ENCODE peak calls at places on chromosomes 4 and X, in five cellular contexts. One of them, this sample, is unnamed. For H3K27me3, the result is how much of the 10 kb centered on the place peaks cover.

GRCh38 chrX:114611018-114611619 is 27.2 kb downstream of the HTR2C start:
- DNase-seq in Peyer's patch: peak
- DNase-seq in hepatocyte: peak
- DNase-seq in GM23248: peak
- DNase-seq in heart left ventricle: no peak
- DNase-seq in this sample: no peak

GRCh38 chrX:130778773-130779172 is 124.2 kb downstream of the ENOX2 start:
- DNase-seq in Peyer's patch: no peak
- DNase-seq in hepatocyte: no peak
- DNase-seq in GM23248: peak
- DNase-seq in heart left ventricle: no peak
- DNase-seq in this sample: no peak

GRCh38 chr4:154364012-154364863 is 127.4 kb downstream of the DCHS2 start:
- DNase-seq in Peyer's patch: no peak
- DNase-seq in hepatocyte: no peak
- DNase-seq in GM23248: no peak
- DNase-seq in heart left ventricle: no peak
- DNase-seq in this sample: no peak

GRCh38 chr4:4912155-4912554 is 52.7 kb downstream of the MSX1 start:
- DNase-seq in Peyer's patch: no peak
- DNase-seq in hepatocyte: no peak
- DNase-seq in GM23248: peak
- DNase-seq in heart left ventricle: no peak
- DNase-seq in this sample: no peak

GRCh38 chrX:40278340-40279090 is 180.8 kb upstream of the BCOR start:
- DNase-seq in Peyer's patch: peak
- DNase-seq in hepatocyte: peak
- DNase-seq in GM23248: no peak
- DNase-seq in heart left ventricle: no peak
- DNase-seq in this sample: no peak

GRCh38 chr4:143404555-143404954 is 67.9 kb downstream of the GAB1 start:
- DNase-seq in Peyer's patch: no peak
- DNase-seq in hepatocyte: no peak
- DNase-seq in GM23248: no peak
- DNase-seq in heart left ventricle: no peak
- DNase-seq in this sample: no peak

GRCh38 chrX:151393514-151393913 is 3.5 kb upstream of the VMA21 start:
- DNase-seq in Peyer's patch: peak
- DNase-seq in hepatocyte: no peak
- DNase-seq in GM23248: no peak
- DNase-seq in heart left ventricle: no peak
- DNase-seq in this sample: no peak

GRCh38 chrX:261167-261857 is 19.9 kb upstream of the PLCXD1 start:
- DNase-seq in Peyer's patch: peak
- DNase-seq in hepatocyte: peak
- DNase-seq in GM23248: no peak
- DNase-seq in heart left ventricle: no peak
- DNase-seq in this sample: no peak

GRCh38 chrX:7083468-7084396 is 63.8 kb upstream of the STS start:
- DNase-seq in Peyer's patch: peak
- DNase-seq in hepatocyte: no peak
- DNase-seq in GM23248: peak
- DNase-seq in heart left ventricle: no peak
- DNase-seq in this sample: no peak

GRCh38 chr4:123315617-123316016 is 81.0 kb upstream of the SPRY1 start:
- DNase-seq in Peyer's patch: no peak
- DNase-seq in hepatocyte: no peak
- DNase-seq in GM23248: no peak
- DNase-seq in heart left ventricle: no peak
- DNase-seq in this sample: no peak

GRCh38 chrX:78024349-78025108 is 55.1 kb upstream of the PGAM4 start:
- DNase-seq in Peyer's patch: peak
- DNase-seq in hepatocyte: peak
- DNase-seq in GM23248: peak
- DNase-seq in heart left ventricle: no peak
- DNase-seq in this sample: no peak

GRCh38 chr4:138772366-138772765 is 243.2 kb upstream of the NOCT start:
- DNase-seq in Peyer's patch: no peak
- DNase-seq in hepatocyte: no peak
- DNase-seq in GM23248: no peak
- DNase-seq in heart left ventricle: no peak
- DNase-seq in this sample: no peak

GRCh38 chr4:125787707-125788106 is 473.0 kb downstream of the FAT4 start:
- DNase-seq in Peyer's patch: no peak
- DNase-seq in hepatocyte: no peak
- DNase-seq in GM23248: no peak
- DNase-seq in heart left ventricle: no peak
- DNase-seq in this sample: no peak

GRCh38 chrX:19860571-19860970 is 26.8 kb downstream of the SH3KBP1 start:
- DNase-seq in Peyer's patch: no peak
- DNase-seq in hepatocyte: no peak
- DNase-seq in GM23248: no peak
- DNase-seq in heart left ventricle: no peak
- DNase-seq in this sample: no peak

GRCh38 chr4:31458813-31459212 is 738.6 kb downstream of the PCDH7 start:
- DNase-seq in Peyer's patch: no peak
- DNase-seq in hepatocyte: no peak
- DNase-seq in GM23248: no peak
- DNase-seq in heart left ventricle: no peak
- DNase-seq in this sample: no peak

GRCh38 chrX:34338046-34338445 is 205.9 kb upstream of the FAM47A start:
- DNase-seq in Peyer's patch: no peak
- DNase-seq in hepatocyte: no peak
- DNase-seq in GM23248: no peak
- DNase-seq in heart left ventricle: no peak
- DNase-seq in this sample: no peak

GRCh38 chrX:34341258-34341657 is 209.1 kb upstream of the FAM47A start:
- DNase-seq in Peyer's patch: no peak
- DNase-seq in hepatocyte: peak
- DNase-seq in GM23248: no peak
- DNase-seq in heart left ventricle: no peak
- DNase-seq in this sample: no peak

GRCh38 chrX:34343001-34343400 is 210.9 kb upstream of the FAM47A start:
- DNase-seq in Peyer's patch: no peak
- DNase-seq in hepatocyte: no peak
- DNase-seq in GM23248: no peak
- DNase-seq in heart left ventricle: no peak
- DNase-seq in this sample: no peak

GRCh38 chrX:34341814-34342213 is 209.7 kb upstream of the FAM47A start:
- DNase-seq in Peyer's patch: no peak
- DNase-seq in hepatocyte: no peak
- DNase-seq in GM23248: no peak
- DNase-seq in heart left ventricle: no peak
- DNase-seq in this sample: no peak
- H3K27me3 ChIP-seq in Peyer's patch: under half
- H3K27me3 ChIP-seq in hepatocyte: under half
- H3K27me3 ChIP-seq in GM23248: under half
- H3K27me3 ChIP-seq in heart left ventricle: under half
- H3K27me3 ChIP-seq in this sample: under half

GRCh38 chrX:153764786-153765137 is 713 bp downstream of the PLXNB3 start:
- DNase-seq in Peyer's patch: no peak
- DNase-seq in hepatocyte: no peak
- DNase-seq in GM23248: no peak
- DNase-seq in heart left ventricle: no peak
- DNase-seq in this sample: no peak
- H3K4me3 ChIP-seq in Peyer's patch: no peak
- H3K4me3 ChIP-seq in hepatocyte: no peak
- H3K4me3 ChIP-seq in GM23248: peak
- H3K4me3 ChIP-seq in heart left ventricle: no peak
- H3K4me3 ChIP-seq in this sample: peak

GRCh38 chrX:135170468-135170867 is 730 bp downstream of the CT55 start:
- DNase-seq in Peyer's patch: no peak
- DNase-seq in hepatocyte: no peak
- DNase-seq in GM23248: no peak
- DNase-seq in heart left ventricle: no peak
- DNase-seq in this sample: no peak
- H3K27me3 ChIP-seq in Peyer's patch: under half
- H3K27me3 ChIP-seq in hepatocyte: under half
- H3K27me3 ChIP-seq in GM23248: under half
- H3K27me3 ChIP-seq in heart left ventricle: under half
- H3K27me3 ChIP-seq in this sample: under half

GRCh38 chrX:45187731-45188130 is 12.9 kb downstream of the DIPK2B start:
- DNase-seq in Peyer's patch: no peak
- DNase-seq in hepatocyte: no peak
- DNase-seq in GM23248: peak
- DNase-seq in heart left ventricle: no peak
- DNase-seq in this sample: no peak
- H3K4me3 ChIP-seq in Peyer's patch: peak
- H3K4me3 ChIP-seq in hepatocyte: no peak
- H3K4me3 ChIP-seq in GM23248: peak
- H3K4me3 ChIP-seq in heart left ventricle: no peak
- H3K4me3 ChIP-seq in this sample: peak

DNA sequence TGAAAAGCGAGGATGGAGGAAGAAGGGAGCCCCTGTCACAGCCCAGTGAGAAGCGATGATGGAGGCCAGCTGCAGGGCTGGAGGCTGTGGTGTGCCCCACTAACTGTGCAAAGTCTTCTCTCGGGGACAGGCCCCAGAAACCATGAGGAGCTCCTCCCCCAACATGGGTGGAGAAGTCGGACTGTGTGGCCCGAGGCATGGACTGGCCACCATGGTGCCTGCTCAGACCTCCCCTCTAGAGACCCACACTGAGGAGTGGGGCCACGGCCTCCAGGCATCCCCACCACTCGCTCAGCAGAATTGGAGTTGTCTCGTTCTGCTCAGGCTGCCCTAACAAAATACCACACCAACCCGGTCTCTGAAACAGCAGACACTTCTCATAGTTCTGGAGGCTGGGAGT is 12.2 kb upstream of the PDE6B start:
- DNase-seq in Peyer's patch: no peak
- DNase-seq in hepatocyte: no peak
- DNase-seq in GM23248: no peak
- DNase-seq in heart left ventricle: no peak
- DNase-seq in this sample: peak
- H3K27me3 ChIP-seq in Peyer's patch: under half
- H3K27me3 ChIP-seq in hepatocyte: under half
- H3K27me3 ChIP-seq in GM23248: under half
- H3K27me3 ChIP-seq in heart left ventricle: under half
- H3K27me3 ChIP-seq in this sample: under half

GRCh38 chr4:108172231-108172779 is 3.6 kb upstream of the LEF1 start:
- DNase-seq in Peyer's patch: no peak
- DNase-seq in hepatocyte: peak
- DNase-seq in GM23248: peak
- DNase-seq in heart left ventricle: no peak
- DNase-seq in this sample: peak

GRCh38 chr4:108170729-108171540 is 2.2 kb upstream of the LEF1 start:
- DNase-seq in Peyer's patch: no peak
- DNase-seq in hepatocyte: no peak
- DNase-seq in GM23248: no peak
- DNase-seq in heart left ventricle: no peak
- DNase-seq in this sample: no peak

GRCh38 chr4:108172780-108173598 is 4.3 kb upstream of the LEF1 start:
- DNase-seq in Peyer's patch: peak
- DNase-seq in hepatocyte: peak
- DNase-seq in GM23248: peak
- DNase-seq in heart left ventricle: peak
- DNase-seq in this sample: peak

GRCh38 chr4:108173599-108174057 is 4.9 kb upstream of the LEF1 start:
- DNase-seq in Peyer's patch: no peak
- DNase-seq in hepatocyte: no peak
- DNase-seq in GM23248: no peak
- DNase-seq in heart left ventricle: no peak
- DNase-seq in this sample: no peak

GRCh38 chr4:108171541-108172230 is 3.0 kb upstream of the LEF1 start:
- DNase-seq in Peyer's patch: peak
- DNase-seq in hepatocyte: no peak
- DNase-seq in GM23248: no peak
- DNase-seq in heart left ventricle: no peak
- DNase-seq in this sample: no peak
- H3K4me3 ChIP-seq in Peyer's patch: peak
- H3K4me3 ChIP-seq in hepatocyte: no peak
- H3K4me3 ChIP-seq in GM23248: no peak
- H3K4me3 ChIP-seq in heart left ventricle: no peak
- H3K4me3 ChIP-seq in this sample: no peak

GRCh38 chrX:42022158-42022557 is 98.8 kb upstream of the CASK start:
- DNase-seq in Peyer's patch: no peak
- DNase-seq in hepatocyte: no peak
- DNase-seq in GM23248: no peak
- DNase-seq in heart left ventricle: no peak
- DNase-seq in this sample: no peak
- H3K27me3 ChIP-seq in Peyer's patch: under half
- H3K27me3 ChIP-seq in hepatocyte: under half
- H3K27me3 ChIP-seq in GM23248: under half
- H3K27me3 ChIP-seq in heart left ventricle: under half
- H3K27me3 ChIP-seq in this sample: under half